ENCODE peak calls at places on chromosomes 5 and 9, in seven cellular contexts. B is naive thymus-derived CD4-positive, alpha-beta T cell; L is neural crest cell; Y is GM12878; S is NCI-H748 treated with DMSO at 0.1 percent for 48 hours; U is mesenchymal stem cell; F is stimulated activated naive CD8-positive, alpha-beta T cell treated with anti-CD3 and anti-CD28 coated beads, Interleukin-15, amount 100 ng/mL, for 72 hours. X is an unnamed sample.

GRCh38 chr9:104842698-104843097 is 78.8 kb downstream of the NIPSNAP3B start:
- DNase-seq in B (no peak), S (no peak), L (no peak), Y (no peak), F (no peak), U (no peak), X (no peak)

GRCh38 chr5:54249210-54250028 is 61.0 kb downstream of the ARL15 start:
- DNase-seq in L (no peak), U (peak), S (no peak), F (peak), Y (no peak), B (peak), X (no peak)

GRCh38 chr5:78907255-78907886 is 77.7 kb downstream of the ARSB start:
- DNase-seq in L (no peak), Y (peak), F (no peak), B (no peak), S (no peak), U (peak), X (no peak)

GRCh38 chr9:36217256-36217968 is 26.7 kb downstream of the CLTA start:
- DNase-seq in B (no peak), U (no peak), S (no peak), F (no peak), Y (no peak), L (no peak), X (no peak)

GRCh38 chr9:23747088-23747748 is 78.8 kb downstream of the ELAVL2 start:
- DNase-seq in L (no peak), S (no peak), Y (no peak), B (no peak), F (no peak), U (peak), X (no peak)

GRCh38 chr5:93658044-93658443 is 75.0 kb downstream of the NR2F1 start:
- DNase-seq in L (no peak), Y (no peak), F (no peak), S (no peak), U (no peak), B (no peak), X (no peak)

GRCh38 chr5:1321576-1321975 is 23.3 kb downstream of the CLPTM1L start:
- DNase-seq in S (no peak), U (no peak), B (no peak), Y (no peak), F (no peak), L (no peak), X (no peak)

GRCh38 chr9:135960328-135961276 is 571 bp downstream of the UBAC1 start:
- DNase-seq in L (peak), S (no peak), F (no peak), Y (no peak), B (no peak), U (peak), X (no peak)

GRCh38 chr5:60668715-60669304 is 31.2 kb downstream of the DEPDC1B start:
- DNase-seq in F (no peak), Y (no peak), S (peak), L (no peak), U (peak), B (no peak), X (peak)